ENCODE peak calls at places on chromosomes 16 and 17, in four cellular contexts. D, S, Q and A are unnamed samples.

GRCh38 chr16:81863630-81864352 is 84.7 kb downstream of the PLCG2 start:
- DNase-seq in D (peak), S (no peak), Q (no peak), A (no peak)

GRCh38 chr16:54277845-54278703 is 8.5 kb downstream of the IRX3 start:
- DNase-seq in D (no peak), S (peak), Q (no peak), A (no peak)

GRCh38 chr16:73213761-73214480 is 166.0 kb upstream of the ZFHX3 start:
- DNase-seq in D (no peak), S (no peak), Q (no peak), A (no peak)

GRCh38 chr16:3101841-3102470 is 2.9 kb upstream of the ZSCAN10 start:
- DNase-seq in D (no peak), S (no peak), Q (no peak), A (peak)

GRCh38 chr17:29212681-29213121 is 32.5 kb upstream of the MYO18A start:
- DNase-seq in D (no peak), S (no peak), Q (peak), A (no peak)

GRCh38 chr17:19387921-19388521 is 1.0 kb upstream of the MFAP4 start:
- DNase-seq in D (no peak), S (no peak), Q (no peak), A (no peak)

GRCh38 chr17:38536661-38537060 is 69.1 kb downstream of the SRCIN1 start:
- DNase-seq in D (no peak), S (no peak), Q (no peak), A (no peak)

GRCh38 chr16:57722651-57723050 is 12.9 kb upstream of the KATNB1 start:
- DNase-seq in D (no peak), S (no peak), Q (no peak), A (no peak)

DNA sequence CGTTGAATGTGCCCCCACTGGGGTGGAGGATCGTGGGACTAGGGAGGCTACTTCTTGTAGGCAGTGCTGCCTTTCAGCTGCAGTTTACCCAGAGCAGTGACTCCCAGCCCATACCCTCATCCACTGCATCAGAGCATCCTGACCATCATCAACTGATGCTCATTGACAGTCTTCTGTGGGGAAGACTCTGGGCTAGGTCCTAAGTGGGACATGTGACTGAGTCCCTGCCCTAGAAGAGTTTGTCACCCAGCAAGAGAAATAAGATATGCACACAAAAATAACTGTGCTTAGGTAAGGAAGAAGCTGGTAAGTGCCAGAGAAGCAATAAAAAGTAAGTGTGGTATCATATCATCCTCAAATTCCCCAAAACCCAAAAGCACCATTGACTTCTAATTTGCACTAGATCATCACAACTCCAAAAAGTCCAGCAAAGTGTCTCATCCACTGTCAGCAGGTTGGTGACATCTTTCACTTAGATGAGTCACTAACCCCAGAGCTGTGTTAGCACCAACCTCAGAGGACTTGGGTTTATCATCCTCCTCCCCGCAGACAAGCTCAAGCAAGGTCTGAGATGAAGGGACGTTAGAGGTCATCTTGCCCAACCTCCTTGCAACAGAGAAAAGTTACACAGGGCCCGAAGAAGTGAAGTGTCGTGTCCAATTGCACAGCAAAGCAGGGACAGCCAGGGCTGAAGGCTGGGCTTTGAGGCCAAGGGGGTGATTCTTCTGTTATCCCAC is 99.0 kb downstream of the CCDC182 start:
- DNase-seq in D (no peak), S (no peak), Q (no peak), A (no peak)
- TF ChIP-seq TCF12 in D (no peak), S (no peak), Q (no peak), A (no peak)

GRCh38 chr16:49453001-49453400 is 79.4 kb downstream of the C16orf78 start:
- DNase-seq in D (no peak), S (no peak), Q (no peak), A (no peak)

GRCh38 chr16:49455991-49456745 is 82.6 kb downstream of the C16orf78 start:
- DNase-seq in D (no peak), S (no peak), Q (no peak), A (no peak)

GRCh38 chr16:49453983-49454382 is 80.4 kb downstream of the C16orf78 start:
- DNase-seq in D (no peak), S (no peak), Q (no peak), A (no peak)

GRCh38 chr16:49455181-49455990 is 81.8 kb downstream of the C16orf78 start:
- DNase-seq in D (no peak), S (no peak), Q (no peak), A (no peak)

GRCh38 chr16:49454426-49455180 is 81.0 kb downstream of the C16orf78 start:
- DNase-seq in D (no peak), S (no peak), Q (no peak), A (no peak)
- TF ChIP-seq TCF12 in D (no peak), S (no peak), Q (no peak), A (no peak)

GRCh38 chr17:74821655-74822328 is 37.9 kb downstream of the GRIN2C start:
- DNase-seq in D (no peak), S (no peak), Q (no peak), A (no peak)
- TF ChIP-seq TCF12 in D (no peak), S (no peak), Q (no peak), A (no peak)

GRCh38 chr16:86532526-86532815 is 22.1 kb downstream of the FOXF1 start:
- DNase-seq in D (no peak), S (no peak), Q (no peak), A (no peak)
- TF ChIP-seq TCF12 in D (no peak), S (no peak), Q (no peak), A (no peak)

GRCh38 chr16:89349947-89350633 is 132.6 kb downstream of the ZNF778 start:
- DNase-seq in D (no peak), S (no peak), Q (no peak), A (no peak)

GRCh38 chr16:89352091-89352681 is 134.7 kb downstream of the ZNF778 start:
- DNase-seq in D (no peak), S (no peak), Q (no peak), A (no peak)

GRCh38 chr16:89347807-89348206 is 130.3 kb downstream of the ZNF778 start:
- DNase-seq in D (no peak), S (no peak), Q (no peak), A (no peak)

GRCh38 chr16:89351645-89352044 is 134.1 kb downstream of the ZNF778 start:
- DNase-seq in D (no peak), S (no peak), Q (no peak), A (no peak)

GRCh38 chr16:89350701-89351380 is 133.3 kb downstream of the ZNF778 start:
- DNase-seq in D (no peak), S (no peak), Q (no peak), A (no peak)
- TF ChIP-seq TCF12 in D (no peak), S (no peak), Q (no peak), A (no peak)

GRCh38 chr17:8791910-8792270 is 7.3 kb downstream of the MFSD6L start:
- DNase-seq in D (no peak), S (no peak), Q (no peak), A (no peak)
- TF ChIP-seq TCF12 in D (no peak), S (no peak), Q (no peak), A (no peak)

DNA sequence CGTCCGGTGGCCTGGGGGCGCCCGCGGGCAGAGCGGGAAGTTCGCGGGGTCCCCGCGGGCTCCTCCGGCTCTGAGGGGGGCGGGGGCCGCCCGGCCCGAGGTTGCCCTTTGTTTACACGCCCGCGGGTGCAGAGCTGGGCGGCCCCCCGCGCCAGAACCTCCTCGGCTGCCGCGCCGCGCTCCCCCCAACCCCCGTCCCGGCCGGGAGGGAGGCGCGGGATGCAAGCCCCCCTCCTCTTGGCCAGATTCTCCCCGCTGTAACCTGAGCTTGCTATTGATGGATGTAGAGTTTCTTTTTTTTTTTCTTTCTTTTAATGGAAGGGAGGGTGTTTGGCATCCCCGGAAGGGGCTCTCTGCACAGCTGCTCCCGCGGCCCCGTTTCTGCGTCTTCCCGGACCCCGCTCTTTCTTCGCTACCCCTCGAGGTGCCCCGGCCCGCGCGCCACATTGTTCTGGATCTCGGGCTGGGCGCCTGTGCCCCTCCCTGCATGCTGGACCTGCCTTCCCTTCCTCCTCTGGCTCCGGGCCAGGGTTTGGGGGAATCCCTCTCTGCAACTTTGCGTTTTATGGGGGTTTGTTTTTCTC is 648 bp downstream of the CBX2 start:
- DNase-seq in D (no peak), S (peak), Q (no peak), A (no peak)
- TF ChIP-seq TCF12 in D (no peak), S (no peak), Q (no peak), A (no peak)

GRCh38 chr16:71564377-71564967 is 12.4 kb downstream of the TAT start:
- DNase-seq in D (no peak), S (no peak), Q (no peak), A (no peak)
- TF ChIP-seq TCF12 in D (no peak), S (no peak), Q (no peak), A (no peak)